ENCODE peak calls at places on chromosomes 7 and 10, in four cellular contexts. Q, W, K and C are unnamed samples. For H3K4me1, the result is how much of the 10 kb centered on the place peaks cover.

GRCh38 chr7:69871886-69872592 is 273.8 kb downstream of the AUTS2 start:
- DNase-seq in Q (no peak), W (no peak), K (no peak), C (no peak)

GRCh38 chr7:131544021-131544420 is 12.4 kb downstream of the PODXL start:
- DNase-seq in Q (no peak), K (no peak), W (no peak), C (no peak)

GRCh38 chr10:71971769-71972555 is 7.8 kb downstream of the CHST3 start:
- DNase-seq in Q (no peak), K (no peak), W (no peak), C (no peak)

GRCh38 chr10:97593423-97593822 is 3.9 kb downstream of the C10orf62 start:
- DNase-seq in Q (no peak), W (no peak), K (no peak), C (no peak)

GRCh38 chr7:25854608-25855497 is 297.1 kb upstream of the NFE2L3 start:
- DNase-seq in Q (no peak), K (peak), W (peak), C (peak)

GRCh38 chr7:74483402-74484336 is 30.0 kb downstream of the GTF2IRD1 start:
- DNase-seq in Q (no peak), K (no peak), W (no peak), C (no peak)

GRCh38 chr7:10707519-10707918 is 266.2 kb upstream of the PHF14 start:
- DNase-seq in K (no peak), W (peak), Q (no peak), C (no peak)

GRCh38 chr7:20307901-20308300 is 22.8 kb upstream of the ITGB8 start:
- DNase-seq in W (no peak), K (no peak), Q (no peak), C (peak)

GRCh38 chr7:130595986-130596385 is 72.6 kb downstream of the COPG2 start:
- DNase-seq in W (no peak), K (no peak), Q (no peak), C (no peak)

GRCh38 chr7:102908676-102909075 is 4.1 kb upstream of the LRRC17 start:
- DNase-seq in W (no peak), K (no peak), Q (no peak), C (no peak)

GRCh38 chr7:36132025-36132424 is 21.0 kb upstream of the EEPD1 start:
- DNase-seq in Q (no peak), W (no peak), K (peak), C (no peak)

GRCh38 chr7:22858640-22859561 is 36.3 kb upstream of the TOMM7 start:
- DNase-seq in Q (no peak), W (no peak), K (no peak), C (no peak)

GRCh38 chr10:68813554-68813953 is 13.8 kb upstream of the STOX1 start:
- DNase-seq in Q (no peak), K (no peak), W (no peak), C (no peak)
- TF ChIP-seq CREB1 in Q (no peak), K (no peak), W (no peak), C (no peak)

GRCh38 chr10:46293832-46294640 is 7.2 kb downstream of the ANTXRL start:
- DNase-seq in Q (no peak), K (no peak), W (no peak), C (no peak)
- H3K4me1 ChIP-seq in Q (under half), K (under half), W (under half), C (under half)

GRCh38 chr10:34530778-34531177 is 284.3 kb downstream of the PARD3 start:
- DNase-seq in W (no peak), K (peak), Q (no peak), C (no peak)

GRCh38 chr10:34524369-34525091 is 290.6 kb downstream of the PARD3 start:
- DNase-seq in K (no peak), W (no peak), Q (peak), C (no peak)

GRCh38 chr10:34526186-34526585 is 288.9 kb downstream of the PARD3 start:
- DNase-seq in Q (no peak), K (no peak), W (no peak), C (no peak)

GRCh38 chr10:34526758-34527730 is 288.1 kb downstream of the PARD3 start:
- DNase-seq in Q (no peak), W (no peak), K (no peak), C (peak)

DNA sequence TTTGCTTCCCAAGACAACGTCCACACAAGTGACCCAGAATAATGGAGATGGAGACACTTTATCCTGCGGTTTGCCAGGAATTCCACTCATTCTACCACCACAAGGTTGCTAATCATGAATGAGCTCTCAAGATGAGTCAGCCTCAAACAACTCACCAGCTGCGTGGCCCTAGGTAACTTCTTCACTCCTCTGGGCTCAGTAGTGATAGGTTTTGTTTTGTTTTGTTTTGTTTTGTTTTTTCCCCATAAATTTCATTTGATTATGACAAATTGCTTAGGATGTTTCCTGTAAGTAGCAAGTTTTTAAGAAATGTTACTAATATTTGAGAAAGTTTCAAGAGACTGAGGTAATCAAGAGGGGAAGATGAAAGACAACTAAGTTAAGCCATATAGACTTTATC is 286.8 kb downstream of the PARD3 start:
- DNase-seq in Q (no peak), W (no peak), K (peak), C (peak)
- TF ChIP-seq JUNB in Q (peak), W (no peak), K (no peak), C (no peak)

DNA sequence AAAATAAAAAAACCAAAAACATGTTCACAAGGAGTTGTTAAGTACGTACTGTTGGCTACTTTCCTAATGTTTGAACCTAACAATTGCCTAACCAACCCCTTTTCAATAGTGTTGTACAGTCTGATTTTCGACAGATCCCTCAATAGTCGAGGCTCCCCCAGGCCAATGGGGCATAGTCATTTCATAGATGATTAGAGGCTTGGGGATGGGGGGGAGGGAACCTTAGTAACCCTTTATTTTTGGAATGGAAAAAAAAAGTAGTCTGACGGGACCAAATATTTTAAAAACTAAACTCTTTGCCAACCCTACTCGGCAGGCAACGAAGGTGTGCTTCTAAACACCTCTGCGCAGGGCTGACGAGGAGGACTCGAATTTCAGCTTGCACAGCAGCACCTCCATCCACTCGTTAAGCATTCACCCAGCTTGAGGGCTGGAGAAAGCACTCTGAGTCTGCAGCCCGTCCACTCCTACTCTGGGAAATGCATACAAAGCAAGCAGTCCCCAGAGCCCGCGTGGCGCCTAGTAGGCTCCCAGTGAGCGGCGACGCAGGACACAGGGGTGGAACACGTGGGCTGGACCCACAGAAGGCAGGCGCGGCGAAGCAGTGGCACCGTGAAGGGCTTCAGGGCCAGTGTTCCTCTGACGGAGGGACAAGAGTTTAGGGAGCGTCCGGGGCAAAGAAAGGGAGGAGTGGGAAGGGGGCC is 892 bp downstream of the PUS7 start:
- DNase-seq in Q (no peak), W (no peak), K (peak), C (peak)
- TF ChIP-seq CREB1 in Q (no peak), W (peak), K (no peak), C (no peak)

GRCh38 chr10:78627254-78627795 is 441.4 kb upstream of the ZMIZ1 start:
- DNase-seq in W (no peak), K (no peak), Q (no peak), C (no peak)
- H3K4me1 ChIP-seq in W (under half), K (under half), Q (under half), C (under half)

GRCh38 chr7:137790828-137791227 is 55.9 kb downstream of the DGKI start:
- DNase-seq in W (no peak), Q (no peak), K (no peak), C (no peak)
- TF ChIP-seq JUNB in W (no peak), Q (no peak), K (no peak), C (no peak)

GRCh38 chr10:102384053-102384452 is 11.5 kb upstream of the NFKB2 start:
- DNase-seq in W (peak), Q (no peak), K (no peak), C (peak)
- TF ChIP-seq CREB1 in W (no peak), Q (no peak), K (no peak), C (no peak)

GRCh38 chr7:1534330-1535099 is 4.0 kb downstream of the MAFK start:
- DNase-seq in K (no peak), Q (no peak), W (no peak), C (no peak)

GRCh38 chr7:1536768-1537630 is 6.5 kb downstream of the MAFK start:
- DNase-seq in W (peak), K (peak), Q (no peak), C (peak)

GRCh38 chr7:1535100-1535458 is 4.6 kb downstream of the MAFK start:
- DNase-seq in Q (no peak), W (no peak), K (no peak), C (no peak)

GRCh38 chr7:1536105-1536767 is 5.7 kb downstream of the MAFK start:
- DNase-seq in W (no peak), Q (no peak), K (no peak), C (peak)

DNA sequence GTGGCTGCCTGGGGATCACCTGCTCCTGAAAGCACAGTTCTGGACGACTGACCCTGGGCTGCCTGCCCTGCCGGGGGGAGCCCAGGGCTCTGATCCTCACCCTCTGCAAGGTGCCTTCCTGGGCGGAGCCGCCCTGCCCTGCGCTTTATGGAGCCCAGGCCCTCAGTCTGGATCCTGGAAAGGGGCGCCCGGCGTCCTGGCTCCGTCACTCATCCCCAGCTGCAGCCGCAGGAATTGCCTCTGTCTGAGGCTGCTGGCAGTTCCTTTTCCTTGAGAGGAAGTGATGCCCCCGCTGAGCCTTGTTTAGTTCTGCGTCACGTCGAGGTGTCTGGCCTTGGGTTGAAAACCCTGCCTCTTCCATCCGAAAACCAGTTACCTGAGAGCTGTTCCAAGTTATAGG is 5.2 kb downstream of the MAFK start:
- DNase-seq in W (no peak), Q (no peak), K (no peak), C (peak)
- H3K4me1 ChIP-seq in W (half or more), Q (under half), K (half or more), C (under half)

GRCh38 chr10:110511734-110512449 is 14.2 kb downstream of the DUSP5 start:
- DNase-seq in Q (no peak), K (peak), W (no peak), C (no peak)
- TF ChIP-seq JUNB in Q (no peak), K (no peak), W (no peak), C (no peak)